ENCODE peak calls at places on chromosome 14, in nine cellular contexts. One of them, this sample, is unnamed.

GRCh38 chr14:85248881-85249635 is 280.9 kb upstream of the FLRT2 start:
- DNase-seq in epithelial cell of esophagus: peak
- DNase-seq in activated T-cell treated with anti-CD3 and anti-CD28 coated beads for 1 hour: no peak
- DNase-seq in aorta: no peak
- DNase-seq in NT2/D1: no peak
- DNase-seq in left ventricle myocardium inferior: no peak
- DNase-seq in stimulated activated naive B cell treated with anti-CD40 and anti-IgM and Interleukin-4, amounts not matched to agents 10 μg/mL and 1 μg/mL and 100 μg/mL, for 72 hours: no peak
- DNase-seq in A172: no peak
- DNase-seq in amniotic stem cell: no peak
- DNase-seq in this sample: no peak

GRCh38 chr14:75247939-75248338 is 30.7 kb upstream of the FOS start:
- DNase-seq in epithelial cell of esophagus: no peak
- DNase-seq in activated T-cell treated with anti-CD3 and anti-CD28 coated beads for 1 hour: no peak
- DNase-seq in aorta: no peak
- DNase-seq in NT2/D1: no peak
- DNase-seq in left ventricle myocardium inferior: no peak
- DNase-seq in stimulated activated naive B cell treated with anti-CD40 and anti-IgM and Interleukin-4, amounts not matched to agents 10 μg/mL and 1 μg/mL and 100 μg/mL, for 72 hours: no peak
- DNase-seq in A172: no peak
- DNase-seq in amniotic stem cell: no peak
- DNase-seq in this sample: no peak

GRCh38 chr14:96225745-96226151 is 21.1 kb downstream of the BDKRB2 start:
- DNase-seq in epithelial cell of esophagus: peak
- DNase-seq in activated T-cell treated with anti-CD3 and anti-CD28 coated beads for 1 hour: no peak
- DNase-seq in aorta: no peak
- DNase-seq in NT2/D1: no peak
- DNase-seq in left ventricle myocardium inferior: peak
- DNase-seq in stimulated activated naive B cell treated with anti-CD40 and anti-IgM and Interleukin-4, amounts not matched to agents 10 μg/mL and 1 μg/mL and 100 μg/mL, for 72 hours: no peak
- DNase-seq in A172: peak
- DNase-seq in amniotic stem cell: peak
- DNase-seq in this sample: peak

GRCh38 chr14:34219661-34220060 is 242.4 kb downstream of the SPTSSA start:
- DNase-seq in epithelial cell of esophagus: peak
- DNase-seq in activated T-cell treated with anti-CD3 and anti-CD28 coated beads for 1 hour: no peak
- DNase-seq in aorta: no peak
- DNase-seq in NT2/D1: no peak
- DNase-seq in left ventricle myocardium inferior: no peak
- DNase-seq in stimulated activated naive B cell treated with anti-CD40 and anti-IgM and Interleukin-4, amounts not matched to agents 10 μg/mL and 1 μg/mL and 100 μg/mL, for 72 hours: no peak
- DNase-seq in A172: no peak
- DNase-seq in amniotic stem cell: no peak
- DNase-seq in this sample: no peak

GRCh38 chr14:93832665-93833064 is 44.4 kb upstream of the PRIMA1 start:
- DNase-seq in epithelial cell of esophagus: no peak
- DNase-seq in activated T-cell treated with anti-CD3 and anti-CD28 coated beads for 1 hour: no peak
- DNase-seq in aorta: no peak
- DNase-seq in NT2/D1: no peak
- DNase-seq in left ventricle myocardium inferior: peak
- DNase-seq in stimulated activated naive B cell treated with anti-CD40 and anti-IgM and Interleukin-4, amounts not matched to agents 10 μg/mL and 1 μg/mL and 100 μg/mL, for 72 hours: no peak
- DNase-seq in A172: no peak
- DNase-seq in amniotic stem cell: no peak
- DNase-seq in this sample: no peak

GRCh38 chr14:72605096-72605920 is 288.6 kb downstream of the DPF3 start:
- DNase-seq in epithelial cell of esophagus: no peak
- DNase-seq in activated T-cell treated with anti-CD3 and anti-CD28 coated beads for 1 hour: no peak
- DNase-seq in aorta: no peak
- DNase-seq in NT2/D1: no peak
- DNase-seq in left ventricle myocardium inferior: no peak
- DNase-seq in stimulated activated naive B cell treated with anti-CD40 and anti-IgM and Interleukin-4, amounts not matched to agents 10 μg/mL and 1 μg/mL and 100 μg/mL, for 72 hours: no peak
- DNase-seq in A172: no peak
- DNase-seq in amniotic stem cell: no peak
- DNase-seq in this sample: no peak

GRCh38 chr14:30553311-30553989 is 5.5 kb upstream of the G2E3 start:
- DNase-seq in epithelial cell of esophagus: peak
- DNase-seq in activated T-cell treated with anti-CD3 and anti-CD28 coated beads for 1 hour: no peak
- DNase-seq in aorta: no peak
- DNase-seq in NT2/D1: no peak
- DNase-seq in left ventricle myocardium inferior: no peak
- DNase-seq in stimulated activated naive B cell treated with anti-CD40 and anti-IgM and Interleukin-4, amounts not matched to agents 10 μg/mL and 1 μg/mL and 100 μg/mL, for 72 hours: no peak
- DNase-seq in A172: peak
- DNase-seq in amniotic stem cell: no peak
- DNase-seq in this sample: peak

GRCh38 chr14:96187216-96188050 is 17.2 kb upstream of the BDKRB2 start:
- DNase-seq in epithelial cell of esophagus: no peak
- DNase-seq in activated T-cell treated with anti-CD3 and anti-CD28 coated beads for 1 hour: no peak
- DNase-seq in aorta: no peak
- DNase-seq in NT2/D1: no peak
- DNase-seq in left ventricle myocardium inferior: no peak
- DNase-seq in stimulated activated naive B cell treated with anti-CD40 and anti-IgM and Interleukin-4, amounts not matched to agents 10 μg/mL and 1 μg/mL and 100 μg/mL, for 72 hours: no peak
- DNase-seq in A172: peak
- DNase-seq in amniotic stem cell: no peak
- DNase-seq in this sample: no peak

GRCh38 chr14:78227466-78228077 is 57.4 kb downstream of the NRXN3 start:
- DNase-seq in epithelial cell of esophagus: peak
- DNase-seq in activated T-cell treated with anti-CD3 and anti-CD28 coated beads for 1 hour: no peak
- DNase-seq in aorta: no peak
- DNase-seq in NT2/D1: no peak
- DNase-seq in left ventricle myocardium inferior: no peak
- DNase-seq in stimulated activated naive B cell treated with anti-CD40 and anti-IgM and Interleukin-4, amounts not matched to agents 10 μg/mL and 1 μg/mL and 100 μg/mL, for 72 hours: no peak
- DNase-seq in A172: no peak
- DNase-seq in amniotic stem cell: no peak
- DNase-seq in this sample: no peak

GRCh38 chr14:94056579-94057308 is 24.3 kb downstream of the DDX24 start:
- DNase-seq in epithelial cell of esophagus: no peak
- DNase-seq in activated T-cell treated with anti-CD3 and anti-CD28 coated beads for 1 hour: no peak
- DNase-seq in aorta: no peak
- DNase-seq in NT2/D1: no peak
- DNase-seq in left ventricle myocardium inferior: no peak
- DNase-seq in stimulated activated naive B cell treated with anti-CD40 and anti-IgM and Interleukin-4, amounts not matched to agents 10 μg/mL and 1 μg/mL and 100 μg/mL, for 72 hours: no peak
- DNase-seq in A172: no peak
- DNase-seq in amniotic stem cell: no peak
- DNase-seq in this sample: no peak

GRCh38 chr14:88995437-88996198 is 171.2 kb downstream of the TTC8 start:
- DNase-seq in epithelial cell of esophagus: peak
- DNase-seq in activated T-cell treated with anti-CD3 and anti-CD28 coated beads for 1 hour: no peak
- DNase-seq in aorta: no peak
- DNase-seq in NT2/D1: no peak
- DNase-seq in left ventricle myocardium inferior: no peak
- DNase-seq in stimulated activated naive B cell treated with anti-CD40 and anti-IgM and Interleukin-4, amounts not matched to agents 10 μg/mL and 1 μg/mL and 100 μg/mL, for 72 hours: no peak
- DNase-seq in A172: peak
- DNase-seq in amniotic stem cell: no peak
- DNase-seq in this sample: no peak

GRCh38 chr14:49692895-49693737 is at the start of gene KLHDC1:
- DNase-seq in epithelial cell of esophagus: peak
- DNase-seq in activated T-cell treated with anti-CD3 and anti-CD28 coated beads for 1 hour: peak
- DNase-seq in aorta: peak
- DNase-seq in NT2/D1: peak
- DNase-seq in left ventricle myocardium inferior: peak
- DNase-seq in stimulated activated naive B cell treated with anti-CD40 and anti-IgM and Interleukin-4, amounts not matched to agents 10 μg/mL and 1 μg/mL and 100 μg/mL, for 72 hours: peak
- DNase-seq in A172: peak
- DNase-seq in amniotic stem cell: peak
- DNase-seq in this sample: no peak

GRCh38 chr14:41062826-41063225 is 543.9 kb upstream of the LRFN5 start:
- DNase-seq in epithelial cell of esophagus: peak
- DNase-seq in activated T-cell treated with anti-CD3 and anti-CD28 coated beads for 1 hour: no peak
- DNase-seq in aorta: no peak
- DNase-seq in NT2/D1: no peak
- DNase-seq in left ventricle myocardium inferior: no peak
- DNase-seq in stimulated activated naive B cell treated with anti-CD40 and anti-IgM and Interleukin-4, amounts not matched to agents 10 μg/mL and 1 μg/mL and 100 μg/mL, for 72 hours: no peak
- DNase-seq in A172: peak
- DNase-seq in amniotic stem cell: no peak
- DNase-seq in this sample: no peak